ENCODE peak calls at places on chromosomes 11 and 22, in four cellular contexts. H is esophagus squamous epithelium, I is ovary, O is body of pancreas. Q is an unnamed sample.
A peak's percentile ranks its signal among the peaks of the same experiment; 100 is the strongest.

GRCh38 chr11:117525866-117526265 is 198.2 kb downstream of the CEP164 start:
- DNase-seq in H (no peak), I (no peak), O (no peak), Q (no peak)

GRCh38 chr11:5620606-5621521 is 3.9 kb upstream of the TRIM34 start:
- DNase-seq in H (no peak), I (no peak), O (peak; percentile 12), Q (peak; percentile 45)

GRCh38 chr11:118098996-118099837 is 12.5 kb upstream of the SMIM35 start:
- DNase-seq in H (no peak), I (no peak), O (no peak), Q (no peak)

GRCh38 chr11:8672346-8672745 is 10.1 kb downstream of the TRIM66 start:
- DNase-seq in H (no peak), I (no peak), O (no peak), Q (no peak)

GRCh38 chr22:49867303-49868250 is 13.9 kb downstream of the ZBED4 start:
- DNase-seq in H (no peak), I (no peak), O (no peak), Q (no peak)

GRCh38 chr22:20206709-20207215 is 55.9 kb upstream of the CCDC188 start:
- DNase-seq in H (no peak), I (no peak), O (peak; percentile 51), Q (peak; percentile 48)

GRCh38 chr11:128741511-128741910 is 47.6 kb downstream of the FLI1 start:
- DNase-seq in H (no peak), I (no peak), O (no peak), Q (no peak)

GRCh38 chr22:45887202-45888131 is 89.5 kb downstream of the WNT7B start:
- DNase-seq in H (no peak), I (no peak), O (peak; percentile 84), Q (no peak)

GRCh38 chr11:115892016-115892415 is 387.8 kb upstream of the CADM1 start:
- DNase-seq in H (no peak), I (no peak), O (no peak), Q (no peak)

GRCh38 chr11:43736502-43737193 is 56.1 kb downstream of the HSD17B12 start:
- DNase-seq in H (no peak), I (no peak), O (no peak), Q (no peak)

GRCh38 chr22:35892192-35892591 is 136.4 kb downstream of the RBFOX2 start:
- DNase-seq in H (no peak), I (no peak), O (no peak), Q (no peak)

GRCh38 chr11:19693146-19693545 is 19.5 kb upstream of the NAV2 start:
- DNase-seq in H (no peak), I (no peak), O (no peak), Q (no peak)

GRCh38 chr11:124656759-124657627 is 16.5 kb downstream of the SIAE start:
- DNase-seq in H (no peak), I (no peak), O (no peak), Q (no peak)

GRCh38 chr11:14905104-14906033 is 13.3 kb upstream of the CYP2R1 start:
- DNase-seq in H (peak; percentile 34), I (peak; percentile 21), O (peak; percentile 85), Q (no peak)

GRCh38 chr22:29328566-29329500 is 13.3 kb upstream of the RASL10A start:
- DNase-seq in H (no peak), I (no peak), O (no peak), Q (peak; percentile 63)

GRCh38 chr11:104765401-104765800 is 132.9 kb downstream of the CASP12 start:
- DNase-seq in H (no peak), I (no peak), O (no peak), Q (no peak)

GRCh38 chr11:48013269-48013901 is 33.0 kb downstream of the PTPRJ start:
- DNase-seq in H (no peak), I (no peak), O (peak; percentile 54), Q (peak; percentile 75)

GRCh38 chr11:44484211-44484610 is 81.3 kb upstream of the CD82 start:
- DNase-seq in H (no peak), I (no peak), O (no peak), Q (no peak)

DNA sequence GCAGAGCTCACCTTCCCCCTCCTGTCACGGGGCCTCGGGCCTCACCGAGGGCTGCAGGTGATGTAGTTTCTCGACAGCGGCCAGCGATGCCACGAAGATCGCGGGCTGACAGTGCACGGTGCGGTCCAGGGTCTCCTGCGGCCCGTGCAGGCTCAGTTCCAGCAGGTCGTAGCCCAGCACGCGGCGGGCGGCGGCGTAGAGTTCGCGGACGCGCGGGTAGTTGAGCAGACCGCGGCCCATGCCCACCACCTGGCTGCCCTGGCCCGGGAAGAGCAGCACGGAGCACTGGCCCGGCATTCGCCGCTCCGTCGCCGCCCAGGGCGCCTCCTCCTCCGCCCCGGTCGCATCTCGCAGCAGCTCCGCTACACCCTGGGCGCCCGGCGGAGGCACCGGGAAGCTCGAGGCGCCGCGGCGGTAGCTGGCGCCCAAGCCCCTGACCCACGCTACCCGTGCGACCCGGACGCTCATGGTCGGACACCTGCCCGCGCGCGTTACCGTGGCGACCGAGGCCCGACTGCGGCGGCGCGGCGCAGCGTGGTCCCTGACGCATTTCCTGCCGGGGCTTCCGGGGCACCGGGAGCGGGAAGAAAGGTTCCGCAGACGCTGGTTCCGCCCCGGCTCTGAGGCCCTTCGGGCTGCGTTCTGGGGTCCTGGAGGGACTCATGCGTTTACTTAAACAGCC is at the start of gene MCAT:
- DNase-seq in H (no peak), I (peak; percentile 79), O (peak; percentile 90), Q (peak; percentile 73)
- TF ChIP-seq POLR2A in H (peak; percentile 59), I (peak; percentile 56), O (peak; percentile 58), Q (peak; percentile 39)

GRCh38 chr11:3840870-3841425 is at the start of gene RHOG:
- DNase-seq in H (peak; percentile 85), I (peak; percentile 85), O (peak; percentile 77), Q (peak; percentile 94)
- TF ChIP-seq POLR2A in H (no peak), I (no peak), O (peak; percentile 39), Q (no peak)

GRCh38 chr11:130070829-130071205 is 1.1 kb downstream of the APLP2 start:
- DNase-seq in H (no peak), I (peak; percentile 16), O (peak; percentile 24), Q (no peak)

GRCh38 chr11:130070109-130070828 is 575 bp downstream of the APLP2 start:
- DNase-seq in H (no peak), I (peak; percentile 35), O (peak; percentile 65), Q (no peak)

GRCh38 chr11:130069684-130070108 is at the start of gene APLP2:
- DNase-seq in H (peak; percentile 98), I (peak; percentile 100), O (peak; percentile 99), Q (peak; percentile 87)

GRCh38 chr11:130068546-130068985 is 1.1 kb upstream of the APLP2 start:
- DNase-seq in H (no peak), I (no peak), O (no peak), Q (no peak)

GRCh38 chr11:130068986-130069683 is 559 bp upstream of the APLP2 start:
- DNase-seq in H (no peak), I (peak; percentile 82), O (peak; percentile 72), Q (peak; percentile 44)
- TF ChIP-seq POLR2A in H (peak; percentile 52), I (no peak), O (peak; percentile 43), Q (peak; percentile 38)

GRCh38 chr11:77036398-77036797 is 2.2 kb downstream of the B3GNT6 start:
- DNase-seq in H (no peak), I (no peak), O (no peak), Q (no peak)

GRCh38 chr11:77035580-77035979 is 1.4 kb downstream of the B3GNT6 start:
- DNase-seq in H (no peak), I (no peak), O (peak; percentile 46), Q (no peak)

GRCh38 chr11:77037057-77037456 is 2.9 kb downstream of the B3GNT6 start:
- DNase-seq in H (no peak), I (no peak), O (no peak), Q (no peak)

GRCh38 chr11:77038029-77038824 is 4.0 kb downstream of the B3GNT6 start:
- DNase-seq in H (no peak), I (no peak), O (no peak), Q (no peak)

DNA sequence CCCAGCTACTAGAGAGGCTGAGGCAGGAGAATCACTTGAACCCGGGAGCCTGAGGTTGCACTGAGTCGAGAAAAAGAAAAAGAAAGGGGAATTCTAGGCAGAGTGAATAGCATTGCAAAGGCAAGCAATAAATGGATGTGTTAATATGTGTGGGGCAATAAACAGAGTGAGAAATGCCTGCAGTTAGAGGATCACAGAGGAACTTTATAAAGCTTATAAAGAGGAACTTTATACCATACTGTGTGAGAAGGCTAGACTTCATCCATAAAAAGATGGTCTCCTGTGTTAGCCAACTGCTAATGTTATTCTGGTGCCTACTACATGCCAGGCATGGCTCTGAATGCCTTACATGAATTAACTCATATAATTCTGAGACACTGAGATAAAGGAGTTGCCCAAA is 843 bp downstream of the B3GNT6 start:
- DNase-seq in H (no peak), I (no peak), O (no peak), Q (no peak)
- TF ChIP-seq POLR2A in H (no peak), I (no peak), O (no peak), Q (no peak)

DNA sequence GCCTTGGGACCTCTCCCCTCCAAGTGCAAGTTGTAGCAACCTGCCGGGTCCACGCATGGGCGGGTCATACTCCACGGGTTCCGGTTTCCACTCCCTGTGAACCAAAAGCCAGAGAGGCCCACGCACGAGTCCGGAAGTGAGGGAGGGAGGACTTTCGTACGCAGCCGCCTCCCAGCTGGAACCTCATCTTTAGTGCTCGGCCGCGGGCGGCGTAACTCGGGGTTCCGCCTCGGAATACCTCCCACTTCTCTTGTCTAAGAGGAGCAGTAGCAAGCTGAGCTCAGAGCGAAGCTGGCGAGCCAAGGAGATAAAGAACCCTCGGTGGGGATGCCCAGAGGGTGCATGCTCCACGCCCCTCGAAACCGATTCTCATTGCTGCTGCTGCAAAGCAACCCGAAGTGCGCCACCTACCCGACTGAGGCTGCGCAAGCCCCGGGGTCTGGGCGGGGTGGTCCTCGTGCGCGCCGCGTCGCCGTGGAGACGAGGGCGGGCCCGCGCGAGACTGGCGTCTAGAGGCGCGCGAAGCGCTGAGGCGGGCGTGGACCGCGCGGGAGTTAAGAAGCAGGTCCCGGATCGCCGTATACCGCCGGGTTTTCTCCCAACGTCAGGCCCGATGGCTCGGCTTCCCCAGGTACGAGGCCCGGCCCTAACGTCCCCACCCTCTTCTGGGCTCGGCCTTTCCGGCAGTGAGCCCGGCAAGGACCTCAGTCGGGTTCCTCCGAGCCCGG is at the start of gene SFI1:
- DNase-seq in H (peak; percentile 71), I (peak; percentile 90), O (peak; percentile 91), Q (peak; percentile 77)
- TF ChIP-seq POLR2A in H (peak; percentile 57), I (peak; percentile 16), O (peak; percentile 75), Q (peak; percentile 44)

DNA sequence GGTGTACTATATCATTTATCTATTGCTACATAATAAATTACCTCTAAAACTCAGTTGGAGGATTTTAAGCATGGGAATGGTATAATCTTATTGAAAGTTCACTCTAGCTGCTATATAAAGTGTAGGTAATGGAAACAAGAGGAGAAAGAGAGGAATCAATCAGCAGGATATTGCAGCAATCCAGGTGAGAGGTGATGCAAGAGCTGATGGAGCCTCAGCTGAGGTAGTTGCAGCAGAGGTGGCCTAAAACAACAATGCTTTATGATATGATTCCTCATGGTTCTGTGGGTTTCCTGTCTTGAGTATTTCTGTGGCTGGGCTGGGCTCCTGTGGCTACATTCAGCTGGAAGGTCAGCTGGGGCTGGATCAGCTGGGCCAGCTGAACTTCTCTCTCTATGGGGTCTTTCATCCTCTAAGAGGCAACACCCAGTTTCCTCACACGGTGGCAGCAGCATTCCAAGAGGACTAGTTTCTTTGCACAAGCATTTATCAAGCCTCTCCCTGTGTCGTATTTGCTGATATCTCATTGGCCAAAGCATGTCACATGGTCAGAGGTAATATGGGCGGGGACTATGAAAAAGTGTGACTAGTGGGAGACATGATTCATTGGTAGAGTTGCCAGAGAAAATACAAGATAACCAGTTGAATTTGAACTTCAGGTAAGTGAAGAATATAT is 135.4 kb upstream of the LARGE1 start:
- DNase-seq in H (no peak), I (no peak), O (peak; percentile 7), Q (peak; percentile 1)
- TF ChIP-seq POLR2A in H (no peak), I (no peak), O (no peak), Q (no peak)

Q was measured in H54.